ENCODE peak calls at places on chromosomes 6 and 20, in nine cellular contexts. One of them, this sample, is unnamed.
A peak's percentile ranks its signal among the peaks of the same experiment; 100 is the strongest.

GRCh38 chr20:23541330-23541729 is 27.0 kb downstream of the CST9L start:
- DNase-seq in amygdala: no peak
- DNase-seq in CD8-positive, alpha-beta T cell: no peak
- DNase-seq in HuH-7.5: no peak
- DNase-seq in substantia nigra: no peak
- DNase-seq in KG1: no peak
- DNase-seq in NCI-H774: no peak
- DNase-seq in SIG-M5: no peak
- DNase-seq in thoracic aorta: no peak
- DNase-seq in this sample: no peak

GRCh38 chr20:45419188-45420091 is 3.5 kb downstream of the PIGT start:
- DNase-seq in amygdala: peak; percentile 49
- DNase-seq in CD8-positive, alpha-beta T cell: no peak
- DNase-seq in HuH-7.5: no peak
- DNase-seq in substantia nigra: no peak
- DNase-seq in KG1: no peak
- DNase-seq in NCI-H774: peak; percentile 92
- DNase-seq in SIG-M5: no peak
- DNase-seq in thoracic aorta: no peak
- DNase-seq in this sample: peak; percentile 59

GRCh38 chr6:135935951-135936601 is 84.6 kb downstream of the PDE7B start:
- DNase-seq in amygdala: peak; percentile 40
- DNase-seq in CD8-positive, alpha-beta T cell: no peak
- DNase-seq in HuH-7.5: no peak
- DNase-seq in substantia nigra: no peak
- DNase-seq in KG1: no peak
- DNase-seq in NCI-H774: peak; percentile 50
- DNase-seq in SIG-M5: no peak
- DNase-seq in thoracic aorta: no peak
- DNase-seq in this sample: no peak

GRCh38 chr6:149147939-149148718 is 169.4 kb upstream of the TAB2 start:
- DNase-seq in amygdala: no peak
- DNase-seq in CD8-positive, alpha-beta T cell: no peak
- DNase-seq in HuH-7.5: no peak
- DNase-seq in substantia nigra: no peak
- DNase-seq in KG1: peak; percentile 28
- DNase-seq in NCI-H774: no peak
- DNase-seq in SIG-M5: no peak
- DNase-seq in thoracic aorta: no peak
- DNase-seq in this sample: no peak

GRCh38 chr6:144659202-144659731 is 374.1 kb downstream of the UTRN start:
- DNase-seq in amygdala: no peak
- DNase-seq in CD8-positive, alpha-beta T cell: no peak
- DNase-seq in HuH-7.5: no peak
- DNase-seq in substantia nigra: no peak
- DNase-seq in KG1: no peak
- DNase-seq in NCI-H774: peak; percentile 33
- DNase-seq in SIG-M5: no peak
- DNase-seq in thoracic aorta: no peak
- DNase-seq in this sample: no peak

GRCh38 chr6:154548130-154548830 is 37.8 kb upstream of the CNKSR3 start:
- DNase-seq in amygdala: no peak
- DNase-seq in CD8-positive, alpha-beta T cell: no peak
- DNase-seq in HuH-7.5: no peak
- DNase-seq in substantia nigra: no peak
- DNase-seq in KG1: no peak
- DNase-seq in NCI-H774: no peak
- DNase-seq in SIG-M5: no peak
- DNase-seq in thoracic aorta: no peak
- DNase-seq in this sample: peak; percentile 19

GRCh38 chr6:93040375-93040774 is 379.0 kb downstream of the EPHA7 start:
- DNase-seq in amygdala: no peak
- DNase-seq in CD8-positive, alpha-beta T cell: no peak
- DNase-seq in HuH-7.5: no peak
- DNase-seq in substantia nigra: no peak
- DNase-seq in KG1: peak; percentile 41
- DNase-seq in NCI-H774: no peak
- DNase-seq in SIG-M5: no peak
- DNase-seq in thoracic aorta: no peak
- DNase-seq in this sample: no peak

GRCh38 chr6:26292709-26293108 is 72.3 kb upstream of the BTN3A2 start:
- DNase-seq in amygdala: no peak
- DNase-seq in CD8-positive, alpha-beta T cell: no peak
- DNase-seq in HuH-7.5: no peak
- DNase-seq in substantia nigra: no peak
- DNase-seq in KG1: no peak
- DNase-seq in NCI-H774: no peak
- DNase-seq in SIG-M5: no peak
- DNase-seq in thoracic aorta: no peak
- DNase-seq in this sample: no peak

GRCh38 chr20:63082308-63082938 is 75.7 kb upstream of the BHLHE23 start:
- DNase-seq in amygdala: peak; percentile 21
- DNase-seq in CD8-positive, alpha-beta T cell: no peak
- DNase-seq in HuH-7.5: peak; percentile 90
- DNase-seq in substantia nigra: no peak
- DNase-seq in KG1: no peak
- DNase-seq in NCI-H774: no peak
- DNase-seq in SIG-M5: no peak
- DNase-seq in thoracic aorta: no peak
- DNase-seq in this sample: no peak

GRCh38 chr6:29763491-29764289 is 40.5 kb downstream of the HLA-F start:
- DNase-seq in amygdala: no peak
- DNase-seq in CD8-positive, alpha-beta T cell: no peak
- DNase-seq in HuH-7.5: no peak
- DNase-seq in substantia nigra: no peak
- DNase-seq in KG1: no peak
- DNase-seq in NCI-H774: no peak
- DNase-seq in SIG-M5: no peak
- DNase-seq in thoracic aorta: no peak
- DNase-seq in this sample: no peak

GRCh38 chr6:91081452-91082067 is 494.7 kb upstream of the MAP3K7 start:
- DNase-seq in amygdala: no peak
- DNase-seq in CD8-positive, alpha-beta T cell: no peak
- DNase-seq in HuH-7.5: peak; percentile 8
- DNase-seq in substantia nigra: no peak
- DNase-seq in KG1: no peak
- DNase-seq in NCI-H774: peak; percentile 58
- DNase-seq in SIG-M5: no peak
- DNase-seq in thoracic aorta: no peak
- DNase-seq in this sample: peak; percentile 49

GRCh38 chr20:51733070-51733469 is 35.1 kb downstream of the ATP9A start:
- DNase-seq in amygdala: no peak
- DNase-seq in CD8-positive, alpha-beta T cell: no peak
- DNase-seq in HuH-7.5: no peak
- DNase-seq in substantia nigra: no peak
- DNase-seq in KG1: no peak
- DNase-seq in NCI-H774: no peak
- DNase-seq in SIG-M5: no peak
- DNase-seq in thoracic aorta: no peak
- DNase-seq in this sample: no peak

GRCh38 chr20:51894619-51895018 is 92.3 kb upstream of the SALL4 start:
- DNase-seq in amygdala: no peak
- DNase-seq in CD8-positive, alpha-beta T cell: no peak
- DNase-seq in HuH-7.5: no peak
- DNase-seq in substantia nigra: no peak
- DNase-seq in KG1: no peak
- DNase-seq in NCI-H774: no peak
- DNase-seq in SIG-M5: no peak
- DNase-seq in thoracic aorta: no peak
- DNase-seq in this sample: no peak

This sample was measured in tibial nerve.